ENCODE peak calls at places on chromosomes 5 and 9, in five cellular contexts. One of them, this sample, is unnamed.

GRCh38 chr9:99231708-99232107 is 9.6 kb downstream of the SEC61B start:
- DNase-seq in non-pigmented ciliary epithelial cell: no peak
- DNase-seq in HTR-8/SVneo: no peak
- DNase-seq in heart left ventricle: no peak
- DNase-seq in T-cell: no peak
- DNase-seq in this sample: no peak

GRCh38 chr9:120931278-120932085 is 4.9 kb upstream of the TRAF1 start:
- DNase-seq in non-pigmented ciliary epithelial cell: no peak
- DNase-seq in HTR-8/SVneo: peak
- DNase-seq in heart left ventricle: peak
- DNase-seq in T-cell: peak
- DNase-seq in this sample: peak

GRCh38 chr5:170745481-170746061 is 38.0 kb upstream of the GABRP start:
- DNase-seq in non-pigmented ciliary epithelial cell: no peak
- DNase-seq in HTR-8/SVneo: peak
- DNase-seq in heart left ventricle: peak
- DNase-seq in T-cell: no peak
- DNase-seq in this sample: no peak

GRCh38 chr9:93207326-93207814 is 23.4 kb downstream of the WNK2 start:
- DNase-seq in non-pigmented ciliary epithelial cell: no peak
- DNase-seq in HTR-8/SVneo: no peak
- DNase-seq in heart left ventricle: peak
- DNase-seq in T-cell: no peak
- DNase-seq in this sample: no peak

GRCh38 chr5:146967646-146968045 is 89.1 kb upstream of the PPP2R2B start:
- DNase-seq in non-pigmented ciliary epithelial cell: no peak
- DNase-seq in HTR-8/SVneo: no peak
- DNase-seq in heart left ventricle: peak
- DNase-seq in T-cell: no peak
- DNase-seq in this sample: no peak

GRCh38 chr5:13866792-13867191 is 77.7 kb downstream of the DNAH5 start:
- DNase-seq in non-pigmented ciliary epithelial cell: no peak
- DNase-seq in HTR-8/SVneo: peak
- DNase-seq in heart left ventricle: no peak
- DNase-seq in T-cell: no peak
- DNase-seq in this sample: peak

GRCh38 chr5:72070519-72070918 is 36.8 kb upstream of the MAP1B start:
- DNase-seq in non-pigmented ciliary epithelial cell: no peak
- DNase-seq in HTR-8/SVneo: no peak
- DNase-seq in heart left ventricle: no peak
- DNase-seq in T-cell: no peak
- DNase-seq in this sample: no peak

GRCh38 chr9:136398286-136398685 is 1.7 kb downstream of the SNAPC4 start:
- DNase-seq in non-pigmented ciliary epithelial cell: no peak
- DNase-seq in HTR-8/SVneo: no peak
- DNase-seq in heart left ventricle: no peak
- DNase-seq in T-cell: no peak
- DNase-seq in this sample: no peak

GRCh38 chr5:77170-77501 is 14.8 kb upstream of the PLEKHG4B start:
- DNase-seq in non-pigmented ciliary epithelial cell: no peak
- DNase-seq in HTR-8/SVneo: no peak
- DNase-seq in heart left ventricle: no peak
- DNase-seq in T-cell: no peak
- DNase-seq in this sample: no peak

GRCh38 chr5:20215257-20215656 is 227.3 kb upstream of the CDH18 start:
- DNase-seq in non-pigmented ciliary epithelial cell: no peak
- DNase-seq in HTR-8/SVneo: no peak
- DNase-seq in heart left ventricle: no peak
- DNase-seq in T-cell: no peak
- DNase-seq in this sample: no peak

GRCh38 chr5:123456242-123456641 is 33.0 kb upstream of the CEP120 start:
- DNase-seq in non-pigmented ciliary epithelial cell: no peak
- DNase-seq in HTR-8/SVneo: no peak
- DNase-seq in heart left ventricle: no peak
- DNase-seq in T-cell: no peak
- DNase-seq in this sample: no peak

GRCh38 chr9:93566408-93567270 is 9.7 kb upstream of the PHF2 start:
- DNase-seq in non-pigmented ciliary epithelial cell: peak
- DNase-seq in HTR-8/SVneo: peak
- DNase-seq in heart left ventricle: peak
- DNase-seq in T-cell: peak
- DNase-seq in this sample: peak

GRCh38 chr5:136424835-136425694 is 59.7 kb upstream of the TRPC7 start:
- DNase-seq in non-pigmented ciliary epithelial cell: peak
- DNase-seq in HTR-8/SVneo: peak
- DNase-seq in heart left ventricle: peak
- DNase-seq in T-cell: no peak
- DNase-seq in this sample: peak

GRCh38 chr9:133342083-133342406 is 5.9 kb downstream of the MED22 start:
- DNase-seq in non-pigmented ciliary epithelial cell: no peak
- DNase-seq in HTR-8/SVneo: no peak
- DNase-seq in heart left ventricle: no peak
- DNase-seq in T-cell: no peak
- DNase-seq in this sample: no peak

GRCh38 chr5:109907189-109907588 is 217.5 kb downstream of the MAN2A1 start:
- DNase-seq in non-pigmented ciliary epithelial cell: peak
- DNase-seq in HTR-8/SVneo: no peak
- DNase-seq in heart left ventricle: no peak
- DNase-seq in T-cell: no peak
- DNase-seq in this sample: no peak

GRCh38 chr9:95193480-95193879 is 124.0 kb downstream of the FANCC start:
- DNase-seq in non-pigmented ciliary epithelial cell: no peak
- DNase-seq in HTR-8/SVneo: no peak
- DNase-seq in heart left ventricle: no peak
- DNase-seq in T-cell: no peak
- DNase-seq in this sample: no peak

GRCh38 chr5:126348855-126349635 is 74.2 kb upstream of the GRAMD2B start:
- DNase-seq in non-pigmented ciliary epithelial cell: no peak
- DNase-seq in HTR-8/SVneo: no peak
- DNase-seq in heart left ventricle: no peak
- DNase-seq in T-cell: no peak
- DNase-seq in this sample: no peak

GRCh38 chr9:131095666-131096489 is 453 bp upstream of the AIF1L start:
- DNase-seq in non-pigmented ciliary epithelial cell: no peak
- DNase-seq in HTR-8/SVneo: peak
- DNase-seq in heart left ventricle: peak
- DNase-seq in T-cell: no peak
- DNase-seq in this sample: no peak

GRCh38 chr5:120463991-120464626 is at the start of gene PRR16:
- DNase-seq in non-pigmented ciliary epithelial cell: no peak
- DNase-seq in HTR-8/SVneo: peak
- DNase-seq in heart left ventricle: peak
- DNase-seq in T-cell: no peak
- DNase-seq in this sample: peak

GRCh38 chr5:6495433-6496206 is 47.0 kb downstream of the UBE2QL1 start:
- DNase-seq in non-pigmented ciliary epithelial cell: no peak
- DNase-seq in HTR-8/SVneo: no peak
- DNase-seq in heart left ventricle: no peak
- DNase-seq in T-cell: no peak
- DNase-seq in this sample: no peak

GRCh38 chr5:157575096-157575872 is at the start of gene ADAM19:
- DNase-seq in non-pigmented ciliary epithelial cell: no peak
- DNase-seq in HTR-8/SVneo: peak
- DNase-seq in heart left ventricle: peak
- DNase-seq in T-cell: no peak
- DNase-seq in this sample: no peak

GRCh38 chr9:129522351-129522750 is 98.5 kb downstream of the C9orf50 start:
- DNase-seq in non-pigmented ciliary epithelial cell: no peak
- DNase-seq in HTR-8/SVneo: no peak
- DNase-seq in heart left ventricle: no peak
- DNase-seq in T-cell: no peak
- DNase-seq in this sample: no peak